ENCODE peak calls at places on chromosomes 6 and 20, in eight cellular contexts. B is GM23338, U is SW480, Y is EL, T is M059J, J is GM04503, H is iPS-NIHi11, W is tibial nerve. N is an unnamed sample.

GRCh38 chr6:17816921-17817611 is 110.3 kb upstream of the NUP153 start:
- DNase-seq in B (no peak), U (peak), Y (peak), T (peak), J (no peak), H (no peak), W (no peak), N (no peak)

GRCh38 chr6:27132532-27133280 is 114.8 kb upstream of the PRSS16 start:
- DNase-seq in B (peak), U (peak), Y (peak), T (peak), J (peak), H (peak), W (peak), N (peak)

GRCh38 chr20:38804682-38805501 is 605 bp upstream of the PPP1R16B start:
- DNase-seq in B (peak), U (no peak), Y (no peak), T (no peak), J (no peak), H (peak), W (no peak), N (no peak)

GRCh38 chr6:3453410-3453809 is 3.4 kb downstream of the SLC22A23 start:
- DNase-seq in B (no peak), U (no peak), Y (no peak), T (no peak), J (no peak), H (no peak), W (no peak), N (no peak)

GRCh38 chr6:87541041-87541440 is 48.7 kb downstream of the RARS2 start:
- DNase-seq in B (no peak), U (no peak), Y (no peak), T (no peak), J (no peak), H (no peak), W (no peak), N (no peak)

GRCh38 chr6:119479860-119480655 is 130.5 kb upstream of the MAN1A1 start:
- DNase-seq in B (no peak), U (no peak), Y (peak), T (no peak), J (no peak), H (no peak), W (no peak), N (no peak)

GRCh38 chr6:122790740-122791679 is 2.0 kb downstream of the SMPDL3A start:
- DNase-seq in B (peak), U (no peak), Y (no peak), T (no peak), J (no peak), H (no peak), W (no peak), N (peak)

GRCh38 chr20:57780906-57781305 is 71.1 kb upstream of the PMEPA1 start:
- DNase-seq in B (no peak), U (no peak), Y (no peak), T (no peak), J (no peak), H (no peak), W (no peak), N (no peak)

GRCh38 chr20:58567437-58567836 is 52.2 kb upstream of the APCDD1L start:
- DNase-seq in B (no peak), U (no peak), Y (no peak), T (no peak), J (no peak), H (no peak), W (no peak), N (no peak)

GRCh38 chr6:79422666-79423065 is 114.6 kb downstream of the LCA5 start:
- DNase-seq in B (no peak), U (no peak), Y (no peak), T (no peak), J (no peak), H (no peak), W (no peak), N (no peak)

GRCh38 chr20:62770916-62771315 is 25.4 kb upstream of the MRGBP start:
- DNase-seq in B (no peak), U (no peak), Y (no peak), T (no peak), J (no peak), H (peak), W (no peak), N (no peak)

N was measured in thyroid gland.